ENCODE peak calls at places on chromosomes 1 and 21, in six cellular contexts. O is astrocyte; X is neural progenitor cell; A is IMR-90; N is colonic mucosa; Y is naive thymus-derived CD4-positive, alpha-beta T cell. K is an unnamed sample.

GRCh38 chr1:68313736-68314594 is 81.6 kb upstream of the WLS start:
- DNase-seq in O (no peak), X (peak; percentile 24), A (no peak), N (no peak), Y (no peak), K (no peak)

GRCh38 chr1:111756124-111756513 is 418 bp downstream of the DDX20 start:
- DNase-seq in O (no peak), X (no peak), A (no peak), N (no peak), Y (no peak), K (no peak)

GRCh38 chr1:43492816-43493215 is 37.9 kb upstream of the PTPRF start:
- DNase-seq in O (no peak), X (no peak), A (peak; percentile 36), N (no peak), Y (no peak), K (no peak)

GRCh38 chr1:245874942-245875580 is 632.0 kb downstream of the SMYD3 start:
- DNase-seq in O (peak; percentile 100), X (no peak), A (peak; percentile 100), N (peak; percentile 47), Y (no peak), K (peak; percentile 83)

GRCh38 chr1:117571496-117571895 is 34.4 kb upstream of the TENT5C start:
- DNase-seq in O (no peak), X (no peak), A (no peak), N (peak; percentile 56), Y (no peak), K (no peak)

GRCh38 chr1:108077991-108078390 is 113.0 kb upstream of the VAV3 start:
- DNase-seq in O (no peak), X (no peak), A (no peak), N (no peak), Y (peak; percentile 48), K (no peak)

GRCh38 chr1:170881268-170882265 is 53.8 kb upstream of the MROH9 start:
- DNase-seq in O (peak; percentile 17), X (peak; percentile 25), A (peak; percentile 42), N (peak; percentile 27), Y (no peak), K (no peak)

GRCh38 chr1:174874337-174875053 is 125.3 kb upstream of the CACYBP start:
- DNase-seq in O (no peak), X (peak; percentile 39), A (no peak), N (peak; percentile 50), Y (no peak), K (no peak)

GRCh38 chr1:110875216-110875731 is 2.3 kb downstream of the CD53 start:
- DNase-seq in O (no peak), X (no peak), A (no peak), N (no peak), Y (peak; percentile 56), K (no peak)

GRCh38 chr1:156148236-156148635 is 5.1 kb upstream of the SEMA4A start:
- DNase-seq in O (no peak), X (no peak), A (no peak), N (no peak), Y (no peak), K (no peak)

GRCh38 chr21:21200103-21200938 is 202.1 kb downstream of the NCAM2 start:
- DNase-seq in O (peak; percentile 100), X (no peak), A (peak; percentile 99), N (peak; percentile 26), Y (no peak), K (peak; percentile 31)

GRCh38 chr1:198234511-198235251 is 77.9 kb downstream of the NEK7 start:
- DNase-seq in O (peak; percentile 45), X (peak; percentile 11), A (peak; percentile 70), N (no peak), Y (no peak), K (no peak)

GRCh38 chr1:52007228-52008073 is 17.0 kb upstream of the RAB3B start:
- DNase-seq in O (peak; percentile 11), X (no peak), A (no peak), N (peak; percentile 24), Y (no peak), K (no peak)

GRCh38 chr1:64956241-64956640 is 10.1 kb downstream of the JAK1 start:
- DNase-seq in O (peak; percentile 13), X (no peak), A (no peak), N (no peak), Y (no peak), K (no peak)

GRCh38 chr1:221708987-221709386 is 32.9 kb downstream of the DUSP10 start:
- DNase-seq in O (peak; percentile 86), X (peak; percentile 68), A (peak; percentile 89), N (no peak), Y (peak; percentile 46), K (no peak)

GRCh38 chr1:248288385-248288784 is 10.6 kb upstream of the OR2T33 start:
- DNase-seq in O (no peak), X (no peak), A (no peak), N (no peak), Y (no peak), K (no peak)

GRCh38 chr21:26945916-26946315 is 21.0 kb downstream of the ADAMTS5 start:
- DNase-seq in O (no peak), X (no peak), A (no peak), N (no peak), Y (no peak), K (peak; percentile 35)

GRCh38 chr1:7767176-7767575 is 3.9 kb upstream of the VAMP3 start:
- DNase-seq in O (no peak), X (no peak), A (no peak), N (no peak), Y (no peak), K (no peak)

GRCh38 chr1:36148821-36149236 is 457 bp downstream of the TRAPPC3 start:
- DNase-seq in O (no peak), X (no peak), A (no peak), N (no peak), Y (no peak), K (no peak)
- H3K4me1 ChIP-seq in O (peaks cover 28% of the 10 kb centered on the region), X (peaks cover 21% of the 10 kb centered on the region), A (peaks cover 17% of the 10 kb centered on the region), N (peaks cover 16% of the 10 kb centered on the region), Y (peaks cover 35% of the 10 kb centered on the region), K (peaks cover 63% of the 10 kb centered on the region)

GRCh38 chr1:101013776-101014175 is 11.8 kb downstream of the DPH5 start:
- DNase-seq in O (no peak), X (no peak), A (no peak), N (no peak), Y (no peak), K (no peak)

GRCh38 chr1:101022294-101022693 is 3.3 kb downstream of the DPH5 start:
- DNase-seq in O (peak; percentile 55), X (no peak), A (peak; percentile 77), N (no peak), Y (no peak), K (no peak)

DNA sequence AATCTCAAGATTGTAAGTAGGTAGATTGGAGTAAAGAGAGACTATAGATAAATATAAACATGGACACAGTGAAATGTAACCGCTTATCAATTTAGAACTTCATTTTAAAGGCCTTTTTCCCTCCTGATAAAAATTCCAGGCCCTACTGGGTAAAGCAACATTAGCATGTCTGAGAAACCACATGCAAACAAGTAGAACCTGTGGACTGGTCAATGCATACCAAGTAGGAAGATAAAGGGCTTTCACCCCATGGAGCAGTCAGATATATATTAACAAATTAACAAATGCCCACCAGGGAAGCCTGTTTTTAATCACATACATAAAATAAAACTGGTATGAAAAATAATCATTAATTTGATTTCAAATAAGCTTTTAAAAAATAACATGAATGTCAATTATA is 8.1 kb downstream of the DPH5 start:
- DNase-seq in O (no peak), X (no peak), A (no peak), N (no peak), Y (no peak), K (no peak)
- H3K4me3 ChIP-seq in O (no peak overlapping the region), X (no peak overlapping the region), A (no peak overlapping the region), N (no peak overlapping the region), Y (no peak overlapping the region), K (no peak overlapping the region)

GRCh38 chr1:116330342-116330652 is 42.7 kb upstream of the ATP1A1 start:
- DNase-seq in O (no peak), X (no peak), A (no peak), N (no peak), Y (no peak), K (no peak)
- H3K27ac ChIP-seq in O (no peak overlapping the region), X (no peak overlapping the region), A (no peak overlapping the region), N (no peak overlapping the region), Y (no peak overlapping the region), K (no peak overlapping the region)

DNA sequence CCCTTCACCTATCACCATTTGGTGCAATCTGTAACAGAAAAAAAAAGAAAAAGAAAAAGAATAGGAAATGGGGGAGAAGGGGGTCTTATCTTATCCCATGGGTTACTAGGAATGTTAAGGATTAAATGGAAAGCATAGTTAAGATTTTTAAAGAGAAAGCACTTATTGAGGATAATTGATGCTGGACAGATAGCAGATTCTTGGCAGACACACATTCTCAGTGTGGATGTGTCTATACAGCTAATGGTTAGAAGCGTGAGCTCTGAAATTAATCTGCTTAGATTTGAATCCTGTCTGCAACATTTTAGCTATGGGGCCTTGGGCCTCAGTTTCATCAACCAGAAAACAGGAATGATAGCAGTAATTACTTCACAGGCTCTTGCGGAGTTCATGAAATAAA is 67.1 kb downstream of the SSBP3 start:
- DNase-seq in O (peak; percentile 38), X (no peak), A (no peak), N (no peak), Y (no peak), K (no peak)
- H3K4me1 ChIP-seq in O (peaks cover 20% of the 10 kb centered on the region), X (peaks cover 52% of the 10 kb centered on the region), A (peaks cover 29% of the 10 kb centered on the region), N (peaks cover 16% of the 10 kb centered on the region), Y (no peaks in the 10 kb centered on the region), K (peaks cover 96% of the 10 kb centered on the region)

GRCh38 chr1:154182342-154183044 is 9.4 kb downstream of the TPM3 start:
- DNase-seq in O (peak; percentile 81), X (peak; percentile 65), A (peak; percentile 84), N (peak; percentile 92), Y (peak; percentile 49), K (peak; percentile 65)

GRCh38 chr1:154178006-154178405 is 13.9 kb downstream of the TPM3 start:
- DNase-seq in O (no peak), X (no peak), A (no peak), N (no peak), Y (no peak), K (no peak)

GRCh38 chr1:154178856-154179811 is 12.8 kb downstream of the TPM3 start:
- DNase-seq in O (no peak), X (peak; percentile 13), A (no peak), N (peak; percentile 56), Y (no peak), K (no peak)

GRCh38 chr1:154181944-154182341 is 10.0 kb downstream of the TPM3 start:
- DNase-seq in O (no peak), X (no peak), A (no peak), N (no peak), Y (no peak), K (no peak)

DNA sequence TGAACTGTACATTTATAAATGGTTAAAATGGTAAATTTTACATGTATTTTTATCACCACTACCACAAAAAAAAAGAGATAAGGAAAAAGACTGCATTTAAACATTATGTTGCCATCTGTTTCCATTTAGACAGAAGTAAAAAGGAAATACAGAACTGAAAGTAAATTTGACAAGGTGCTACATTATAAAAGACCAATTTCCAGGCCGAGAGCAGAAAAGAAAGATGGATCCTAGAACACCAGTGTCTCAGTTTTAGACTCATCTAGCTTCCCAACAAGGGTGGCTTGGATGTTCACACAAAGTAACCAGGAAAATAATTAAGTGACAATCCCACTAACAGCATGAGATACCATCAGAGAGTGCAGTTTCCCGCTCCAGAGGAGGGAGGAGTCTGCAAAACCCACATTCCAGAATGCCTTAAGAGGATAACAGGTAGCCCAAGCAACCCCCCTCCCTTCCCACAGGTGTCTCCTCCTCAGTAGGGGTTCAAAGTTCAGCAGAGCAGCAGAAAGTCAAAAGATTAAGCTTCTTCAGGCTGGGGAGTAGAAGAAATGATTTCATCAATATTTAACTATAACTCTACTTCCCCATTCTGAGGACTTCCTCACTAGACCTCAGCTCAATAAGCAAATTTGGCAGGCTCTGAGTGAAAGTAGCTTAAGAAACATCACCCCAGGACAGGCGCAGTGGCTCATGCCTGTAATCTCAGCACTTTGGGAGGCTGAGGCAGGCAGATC is 11.8 kb downstream of the TPM3 start:
- DNase-seq in O (no peak), X (peak; percentile 14), A (no peak), N (peak; percentile 69), Y (no peak), K (no peak)
- H3K4me3 ChIP-seq in O (peak overlapping the region; percentile 51), X (peak overlapping the region; percentile 23), A (no peak overlapping the region), N (peak overlapping the region; percentile 95), Y (peak overlapping the region; percentile 5), K (peak overlapping the region; percentile 96)

GRCh38 chr21:45318556-45319341 is 31.1 kb upstream of the POFUT2 start:
- DNase-seq in O (no peak), X (no peak), A (peak; percentile 54), N (no peak), Y (no peak), K (peak; percentile 85)
- H3K27ac ChIP-seq in O (peak overlapping the region; percentile 84), X (no peak overlapping the region), A (peak overlapping the region; percentile 97), N (peak overlapping the region; percentile 61), Y (no peak overlapping the region), K (peak overlapping the region; percentile 87)

K was measured in left ventricle myocardium inferior.